ENCODE peak calls at places on chromosomes 1 and 21, in eight cellular contexts. H, P, N, C, F, I, B and V are unnamed samples.

GRCh38 chr1:25556791-25557476 is 13.5 kb downstream of the LDLRAP1 start:
- DNase-seq in H (no peak), P (no peak), N (no peak), C (no peak), F (peak; percentile 57), I (peak; percentile 49), B (no peak), V (no peak)

GRCh38 chr1:51656374-51656773 is 39.5 kb downstream of the OSBPL9 start:
- DNase-seq in H (no peak), P (no peak), N (no peak), C (no peak), F (no peak), I (no peak), B (no peak), V (no peak)

GRCh38 chr1:1567152-1567830 is 7.4 kb downstream of the SSU72 start:
- DNase-seq in H (no peak), P (no peak), N (no peak), C (no peak), F (no peak), I (no peak), B (no peak), V (no peak)

GRCh38 chr1:1748686-1749321 is 24.6 kb upstream of the CDK11A start:
- DNase-seq in H (no peak), P (no peak), N (no peak), C (peak; percentile 45), F (no peak), I (peak; percentile 10), B (no peak), V (no peak)

GRCh38 chr1:111735321-111735720 is 3.9 kb downstream of the INKA2 start:
- DNase-seq in H (no peak), P (no peak), N (no peak), C (no peak), F (peak; percentile 23), I (no peak), B (no peak), V (no peak)

GRCh38 chr1:65469889-65470340 is 49.4 kb downstream of the LEPR start:
- DNase-seq in H (no peak), P (no peak), N (no peak), C (no peak), F (peak; percentile 65), I (no peak), B (no peak), V (no peak)

GRCh38 chr1:43557744-43558245 is 27.1 kb downstream of the PTPRF start:
- DNase-seq in H (no peak), P (no peak), N (no peak), C (no peak), F (peak; percentile 36), I (peak; percentile 62), B (peak; percentile 78), V (no peak)

GRCh38 chr1:206834711-206835110 is 30.7 kb upstream of the IL20 start:
- DNase-seq in H (no peak), P (peak; percentile 30), N (peak; percentile 19), C (no peak), F (no peak), I (no peak), B (no peak), V (no peak)

GRCh38 chr1:95951291-95951690 is 717.3 kb downstream of the RWDD3 start:
- DNase-seq in H (no peak), P (no peak), N (no peak), C (no peak), F (no peak), I (no peak), B (no peak), V (no peak)

GRCh38 chr1:23210351-23210785 is 6.9 kb downstream of the HTR1D start:
- DNase-seq in H (no peak), P (no peak), N (no peak), C (no peak), F (no peak), I (peak; percentile 52), B (no peak), V (no peak)

GRCh38 chr1:118988186-118989005 is at the start of gene TBX15:
- DNase-seq in H (no peak), P (peak; percentile 81), N (no peak), C (no peak), F (no peak), I (no peak), B (no peak), V (no peak)

GRCh38 chr1:163361123-163361934 is 39.6 kb downstream of the NUF2 start:
- DNase-seq in H (no peak), P (no peak), N (peak; percentile 23), C (no peak), F (peak; percentile 6), I (peak; percentile 60), B (no peak), V (no peak)

GRCh38 chr1:248890549-248891498 is 15.2 kb upstream of the PGBD2 start:
- DNase-seq in H (no peak), P (no peak), N (no peak), C (no peak), F (no peak), I (no peak), B (no peak), V (no peak)

GRCh38 chr1:3350441-3351261 is 103.8 kb upstream of the ARHGEF16 start:
- DNase-seq in H (no peak), P (peak; percentile 74), N (peak; percentile 71), C (no peak), F (no peak), I (no peak), B (peak; percentile 81), V (peak; percentile 75)

GRCh38 chr1:167328762-167329483 is 108.2 kb downstream of the POU2F1 start:
- DNase-seq in H (no peak), P (no peak), N (no peak), C (no peak), F (peak; percentile 28), I (no peak), B (no peak), V (no peak)

GRCh38 chr1:15320267-15320666 is 73.2 kb downstream of the FHAD1 start:
- DNase-seq in H (no peak), P (no peak), N (no peak), C (no peak), F (no peak), I (no peak), B (no peak), V (no peak)

GRCh38 chr21:26199471-26199870 is 28.9 kb upstream of the APP start:
- DNase-seq in H (no peak), P (no peak), N (no peak), C (no peak), F (peak; percentile 81), I (no peak), B (no peak), V (no peak)

GRCh38 chr1:16398371-16398953 is 31.4 kb downstream of the SZRD1 start:
- DNase-seq in H (no peak), P (no peak), N (no peak), C (no peak), F (no peak), I (no peak), B (no peak), V (no peak)

GRCh38 chr21:46556802-46557201 is 48.1 kb downstream of the S100B start:
- DNase-seq in H (no peak), P (no peak), N (no peak), C (no peak), F (no peak), I (no peak), B (no peak), V (no peak)

GRCh38 chr1:216836316-216836715 is 113.1 kb upstream of the ESRRG start:
- DNase-seq in H (no peak), P (no peak), N (no peak), C (no peak), F (no peak), I (no peak), B (no peak), V (no peak)

GRCh38 chr1:156076609-156077429 is 5.4 kb downstream of the MEX3A start:
- DNase-seq in H (no peak), P (no peak), N (peak; percentile 54), C (peak; percentile 78), F (no peak), I (no peak), B (peak; percentile 78), V (peak; percentile 43)

GRCh38 chr1:15950763-15951295 is 25.1 kb downstream of the ZBTB17 start:
- DNase-seq in H (no peak), P (peak; percentile 81), N (no peak), C (no peak), F (peak; percentile 80), I (no peak), B (peak; percentile 81), V (no peak)

GRCh38 chr1:226606311-226607267 is 58.0 kb downstream of the STUM start:
- DNase-seq in H (no peak), P (no peak), N (peak; percentile 36), C (no peak), F (no peak), I (no peak), B (peak; percentile 56), V (no peak)

DNA sequence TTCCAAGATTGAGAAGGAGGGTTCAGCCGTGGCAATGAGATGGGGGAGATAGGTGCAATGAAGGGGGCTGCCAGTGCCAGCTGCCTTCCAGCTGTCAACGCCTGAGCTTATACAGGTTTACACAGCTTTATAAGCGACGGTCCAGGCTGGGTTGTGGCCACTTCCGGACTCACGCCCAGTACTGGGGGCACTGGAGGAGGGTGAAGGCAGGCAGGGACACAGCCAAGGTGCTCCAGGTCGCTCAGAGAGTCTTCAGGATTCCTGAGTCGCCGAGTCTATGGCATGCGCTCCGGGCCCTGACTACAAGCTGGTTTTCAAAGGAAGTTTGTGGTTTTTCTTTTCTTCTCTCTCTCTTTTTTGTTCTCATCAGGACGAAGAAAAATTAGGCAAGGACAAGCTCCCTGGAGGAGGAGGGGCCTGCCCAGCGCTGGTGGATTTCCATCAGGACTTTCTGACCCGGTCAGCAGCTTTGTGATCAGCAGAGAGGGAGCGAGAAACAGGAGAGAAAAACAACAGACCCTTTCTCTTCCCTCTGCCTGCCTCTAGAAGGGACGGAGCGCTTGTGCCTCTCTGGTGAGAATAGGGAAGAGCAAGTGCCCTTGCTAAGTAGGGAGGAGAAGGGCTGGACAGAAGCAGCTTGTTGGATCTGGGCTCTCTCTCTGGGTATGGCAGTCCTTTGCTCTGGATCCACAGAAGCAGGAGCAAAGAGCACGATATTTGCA is at the start of gene MINDY1:
- DNase-seq in H (no peak), P (peak; percentile 82), N (peak; percentile 85), C (peak; percentile 75), F (peak; percentile 86), I (peak; percentile 80), B (peak; percentile 90), V (peak; percentile 49)
- H3K4me1 ChIP-seq in H (peaks cover 7% of the 10 kb centered on the region), P (peaks cover 50% of the 10 kb centered on the region), N (peaks cover 40% of the 10 kb centered on the region), C (peaks cover 62% of the 10 kb centered on the region), F (peaks cover 14% of the 10 kb centered on the region), I (peaks cover 37% of the 10 kb centered on the region), B (peaks cover 59% of the 10 kb centered on the region), V (peaks cover 93% of the 10 kb centered on the region)

GRCh38 chr21:33268736-33269441 is 2.7 kb downstream of the IL10RB start:
- DNase-seq in H (no peak), P (no peak), N (no peak), C (peak; percentile 97), F (no peak), I (peak; percentile 96), B (no peak), V (no peak)
- H3K4me1 ChIP-seq in H (peaks cover 2% of the 10 kb centered on the region), P (no peaks in the 10 kb centered on the region), N (no peaks in the 10 kb centered on the region), C (peaks cover 36% of the 10 kb centered on the region), F (peaks cover 5% of the 10 kb centered on the region), I (peaks cover 14% of the 10 kb centered on the region), B (peaks cover 16% of the 10 kb centered on the region), V (peaks cover 31% of the 10 kb centered on the region)

GRCh38 chr1:181099152-181100014 is 10.9 kb downstream of the IER5 start:
- DNase-seq in H (no peak), P (no peak), N (no peak), C (no peak), F (peak; percentile 81), I (no peak), B (no peak), V (no peak)
- H3K4me1 ChIP-seq in H (peaks cover 88% of the 10 kb centered on the region), P (peaks cover 38% of the 10 kb centered on the region), N (peaks cover 74% of the 10 kb centered on the region), C (no peaks in the 10 kb centered on the region), F (peaks cover 73% of the 10 kb centered on the region), I (peaks cover 51% of the 10 kb centered on the region), B (peaks cover 36% of the 10 kb centered on the region), V (peaks cover 88% of the 10 kb centered on the region)

GRCh38 chr21:35026617-35027557 is 22.2 kb downstream of the RUNX1 start:
- DNase-seq in H (no peak), P (peak; percentile 59), N (peak; percentile 66), C (peak; percentile 60), F (peak; percentile 74), I (no peak), B (peak; percentile 71), V (peak; percentile 68)
- H3K4me1 ChIP-seq in H (no peaks in the 10 kb centered on the region), P (no peaks in the 10 kb centered on the region), N (no peaks in the 10 kb centered on the region), C (peaks cover 7% of the 10 kb centered on the region), F (peaks cover 2% of the 10 kb centered on the region), I (no peaks in the 10 kb centered on the region), B (no peaks in the 10 kb centered on the region), V (peaks cover 9% of the 10 kb centered on the region)